ENCODE peak calls at places on chromosome 4, in four cellular contexts. H, X, D and L are unnamed samples.

GRCh38 chr4:38785901-38786402 is 3.2 kb upstream of the TLR10 start:
- DNase-seq in D (no peak), X (no peak), H (no peak), L (no peak)

GRCh38 chr4:83546796-83547195 is 10.9 kb downstream of the GPAT3 start:
- DNase-seq in X (no peak), H (no peak), D (no peak), L (no peak)

GRCh38 chr4:91198951-91199350 is 1071.8 kb downstream of the CCSER1 start:
- DNase-seq in X (no peak), H (no peak), D (no peak), L (no peak)

GRCh38 chr4:169249214-169249973 is 21.4 kb downstream of the SH3RF1 start:
- DNase-seq in X (no peak), D (no peak), H (no peak), L (no peak)

GRCh38 chr4:7960017-7960789 is 20.5 kb upstream of the AFAP1 start:
- DNase-seq in D (no peak), H (no peak), X (no peak), L (no peak)

GRCh38 chr4:40311811-40312346 is 23.3 kb upstream of the CHRNA9 start:
- DNase-seq in X (no peak), D (no peak), H (no peak), L (no peak)

GRCh38 chr4:48178931-48179330 is 44.9 kb upstream of the TXK start:
- DNase-seq in H (no peak), X (no peak), D (no peak), L (no peak)

GRCh38 chr4:145799225-145799624 is 119.3 kb downstream of the C4orf51 start:
- DNase-seq in X (no peak), D (no peak), H (no peak), L (no peak)

GRCh38 chr4:123921339-123921738 is 524.7 kb downstream of the SPRY1 start:
- DNase-seq in D (no peak), X (no peak), H (no peak), L (no peak)

GRCh38 chr4:152281211-152281610 is 254.7 kb downstream of the FBXW7 start:
- DNase-seq in D (no peak), X (no peak), H (no peak), L (no peak)

GRCh38 chr4:1793496-1793840 is 375 bp downstream of the FGFR3 start:
- DNase-seq in X (no peak), H (no peak), D (peak), L (no peak)

GRCh38 chr4:6938237-6938636 is 28.6 kb downstream of the TBC1D14 start:
- DNase-seq in H (no peak), D (no peak), X (no peak), L (no peak)

GRCh38 chr4:183860726-183861125 is 44.4 kb upstream of the STOX2 start:
- DNase-seq in H (no peak), D (no peak), X (no peak), L (no peak)

GRCh38 chr4:40316782-40317635 is 18.1 kb upstream of the CHRNA9 start:
- DNase-seq in X (no peak), H (no peak), D (peak), L (no peak)

GRCh38 chr4:154332681-154333421 is 158.7 kb downstream of the DCHS2 start:
- DNase-seq in H (peak), D (peak), X (no peak), L (no peak)

GRCh38 chr4:72286185-72286584 is 254.4 kb downstream of the NPFFR2 start:
- DNase-seq in H (no peak), D (no peak), X (no peak), L (no peak)

GRCh38 chr4:146338512-146338911 is 124.2 kb downstream of the REELD1 start:
- DNase-seq in X (no peak), H (no peak), D (no peak), L (no peak)

GRCh38 chr4:116733368-116733767 is 352.0 kb downstream of the TRAM1L1 start:
- DNase-seq in X (no peak), H (no peak), D (no peak), L (no peak)

GRCh38 chr4:163988921-163989320 is 494.4 kb downstream of the TMA16 start:
- DNase-seq in H (no peak), X (peak), D (no peak), L (no peak)

GRCh38 chr4:7830747-7831146 is 108.9 kb downstream of the AFAP1 start:
- DNase-seq in X (no peak), H (no peak), D (no peak), L (no peak)

GRCh38 chr4:11165052-11165451 is 263.6 kb downstream of the HS3ST1 start:
- DNase-seq in X (no peak), H (no peak), D (no peak), L (no peak)

GRCh38 chr4:4875147-4875546 is 15.7 kb downstream of the MSX1 start:
- DNase-seq in D (no peak), H (no peak), X (no peak), L (no peak)

GRCh38 chr4:149706942-149707341 is 108.7 kb downstream of the IQCM start:
- DNase-seq in H (no peak), D (no peak), X (no peak), L (no peak)

GRCh38 chr4:168515222-168516011 is 18.6 kb downstream of the PALLD start:
- DNase-seq in D (no peak), X (no peak), H (no peak), L (no peak)

GRCh38 chr4:153345011-153345981 is 808 bp downstream of the MND1 start:
- DNase-seq in H (peak), D (peak), X (peak), L (peak)

GRCh38 chr4:56705373-56705772 is 24.3 kb upstream of the HOPX start:
- DNase-seq in H (no peak), D (no peak), X (no peak), L (no peak)

GRCh38 chr4:105399535-105400161 is 74.2 kb downstream of the PPA2 start:
- DNase-seq in D (no peak), H (no peak), X (no peak), L (no peak)

GRCh38 chr4:125547842-125548241 is 233.1 kb downstream of the FAT4 start:
- DNase-seq in H (no peak), X (no peak), D (no peak), L (no peak)

GRCh38 chr4:107210450-107211239 is 174.5 kb upstream of the DKK2 start:
- DNase-seq in H (no peak), D (no peak), X (no peak), L (no peak)